ENCODE peak calls at places on chromosomes 16 and 17, in seven cellular contexts. O is ascending aorta; D is MM.1S; B is tibial nerve; R is CD8-positive, alpha-beta T cell; X is mucosa of descending colon; S is psoas muscle. Y is an unnamed sample.

GRCh38 chr17:56319531-56319930 is 166.3 kb downstream of the ANKFN1 start:
- DNase-seq in O (no peak), D (peak; percentile 71), B (no peak), R (no peak), X (no peak), S (no peak), Y (peak; percentile 54)

GRCh38 chr16:9739301-9739700 is 442.9 kb downstream of the GRIN2A start:
- DNase-seq in O (no peak), D (no peak), B (no peak), R (no peak), X (no peak), S (no peak), Y (no peak)

GRCh38 chr17:60102632-60103047 is 23.9 kb upstream of the HEATR6 start:
- DNase-seq in O (no peak), D (no peak), B (no peak), R (peak; percentile 7), X (peak; percentile 50), S (peak; percentile 54), Y (peak; percentile 26)

GRCh38 chr16:9518054-9518453 is 426.6 kb downstream of the HAPSTR1 start:
- DNase-seq in O (no peak), D (no peak), B (no peak), R (no peak), X (no peak), S (no peak), Y (no peak)

GRCh38 chr16:66091462-66091861 is 275.0 kb upstream of the CDH5 start:
- DNase-seq in O (no peak), D (no peak), B (no peak), R (no peak), X (no peak), S (no peak), Y (no peak)

GRCh38 chr16:27708651-27709050 is 158.7 kb downstream of the KATNIP start:
- DNase-seq in O (no peak), D (no peak), B (no peak), R (no peak), X (no peak), S (no peak), Y (no peak)

GRCh38 chr16:58196898-58197313 is 1.0 kb downstream of the CSNK2A2 start:
- DNase-seq in O (no peak), D (no peak), B (no peak), R (no peak), X (no peak), S (no peak), Y (peak; percentile 21)

GRCh38 chr16:88376835-88377726 is 5.7 kb upstream of the ZNF469 start:
- DNase-seq in O (no peak), D (no peak), B (no peak), R (no peak), X (peak; percentile 12), S (peak; percentile 38), Y (no peak)

GRCh38 chr17:74555427-74555826 is 9.5 kb upstream of the CD300C start:
- DNase-seq in O (no peak), D (no peak), B (no peak), R (no peak), X (no peak), S (no peak), Y (no peak)

GRCh38 chr17:57905875-57906455 is 49.2 kb downstream of the CUEDC1 start:
- DNase-seq in O (no peak), D (no peak), B (no peak), R (no peak), X (no peak), S (no peak), Y (no peak)

GRCh38 chr16:85330694-85331188 is 218.5 kb upstream of the CIBAR2 start:
- DNase-seq in O (no peak), D (peak; percentile 19), B (no peak), R (no peak), X (no peak), S (peak; percentile 45), Y (peak; percentile 87)

GRCh38 chr16:85592700-85593502 is 20.2 kb upstream of the GSE1 start:
- DNase-seq in O (no peak), D (no peak), B (no peak), R (no peak), X (no peak), S (no peak), Y (no peak)

GRCh38 chr17:41678907-41679739 is 9.6 kb upstream of the EIF1 start:
- DNase-seq in O (no peak), D (peak; percentile 87), B (no peak), R (peak; percentile 15), X (no peak), S (peak; percentile 12), Y (peak; percentile 49)

GRCh38 chr17:43314582-43314981 is 80.8 kb upstream of the RNU2-1 start:
- DNase-seq in O (no peak), D (no peak), B (no peak), R (no peak), X (no peak), S (no peak), Y (peak; percentile 24)

GRCh38 chr17:77303620-77304019 is 162.9 kb downstream of the SEC14L1 start:
- DNase-seq in O (no peak), D (no peak), B (no peak), R (no peak), X (no peak), S (no peak), Y (no peak)

GRCh38 chr16:57482845-57483545 is 3.3 kb downstream of the DOK4 start:
- DNase-seq in O (no peak), D (no peak), B (no peak), R (no peak), X (peak; percentile 33), S (peak; percentile 49), Y (no peak)

GRCh38 chr16:366476-366875 is 3.9 kb downstream of the MRPL28 start:
- DNase-seq in O (no peak), D (no peak), B (no peak), R (no peak), X (no peak), S (no peak), Y (no peak)

GRCh38 chr16:90077757-90078593 is 844 bp upstream of the PRDM7 start:
- DNase-seq in O (no peak), D (peak; percentile 60), B (no peak), R (peak; percentile 8), X (peak; percentile 73), S (no peak), Y (peak; percentile 68)
- TF ChIP-seq CTCF in O (no peak), D (peak; percentile 18), B (no peak), R (peak; percentile 22), X (no peak), S (no peak), Y (peak; percentile 61)

GRCh38 chr17:62062313-62062712 is 2.8 kb downstream of the MED13 start:
- DNase-seq in O (no peak), D (no peak), B (no peak), R (no peak), X (no peak), S (no peak), Y (no peak)

GRCh38 chr17:62062936-62063335 is 2.1 kb downstream of the MED13 start:
- DNase-seq in O (no peak), D (no peak), B (no peak), R (no peak), X (no peak), S (no peak), Y (peak; percentile 42)

GRCh38 chr17:62059394-62059793 is 5.7 kb downstream of the MED13 start:
- DNase-seq in O (no peak), D (no peak), B (no peak), R (no peak), X (no peak), S (no peak), Y (no peak)

GRCh38 chr17:62057696-62058095 is 7.4 kb downstream of the MED13 start:
- DNase-seq in O (no peak), D (no peak), B (no peak), R (no peak), X (no peak), S (no peak), Y (no peak)

GRCh38 chr17:62058611-62059010 is 6.5 kb downstream of the MED13 start:
- DNase-seq in O (no peak), D (no peak), B (no peak), R (no peak), X (no peak), S (no peak), Y (no peak)
- H3K4me1 ChIP-seq in O (peaks cover 5% of the 10 kb centered on the region), D (peaks cover 17% of the 10 kb centered on the region), B (peaks cover 33% of the 10 kb centered on the region), R (peaks cover 37% of the 10 kb centered on the region), X (peaks cover 38% of the 10 kb centered on the region), S (peaks cover 67% of the 10 kb centered on the region), Y (peaks cover 25% of the 10 kb centered on the region)

GRCh38 chr17:40097087-40097486 is 3.3 kb downstream of the NR1D1 start:
- DNase-seq in O (no peak), D (no peak), B (no peak), R (no peak), X (no peak), S (no peak), Y (no peak)
- H3K4me3 ChIP-seq in O (peak overlapping the region; percentile 45), D (peak overlapping the region; percentile 53), B (peak overlapping the region; percentile 13), R (peak overlapping the region; percentile 37), X (no peak overlapping the region), S (peak overlapping the region; percentile 98), Y (no peak overlapping the region)

GRCh38 chr16:76207270-76207669 is 69.9 kb upstream of the CNTNAP4 start:
- DNase-seq in O (no peak), D (no peak), B (no peak), R (no peak), X (no peak), S (no peak), Y (no peak)
- TF ChIP-seq CTCF in O (no peak), D (no peak), B (no peak), R (no peak), X (no peak), S (no peak), Y (no peak)

Y was measured in OCI-LY7.